ENCODE peak calls at places on chromosome 17, in five cellular contexts. P is Kasumi-1, O is H7, Z is T-helper 2 cell, U is anterior cingulate cortex. E is an unnamed sample.

GRCh38 chr17:57099165-57099564 is 14.1 kb downstream of the AKAP1 start:
- DNase-seq in U (no peak), O (no peak), Z (no peak), P (no peak), E (no peak)

GRCh38 chr17:78129385-78130079 is 977 bp upstream of the TMC6 start:
- DNase-seq in Z (no peak), O (peak; percentile 58), U (no peak), P (no peak), E (no peak)

GRCh38 chr17:76446449-76447231 is 6.3 kb downstream of the UBE2O start:
- DNase-seq in O (no peak), P (no peak), Z (no peak), U (no peak), E (peak; percentile 86)

GRCh38 chr17:74875155-74875969 is 2.6 kb upstream of the FDXR start:
- DNase-seq in U (no peak), P (no peak), O (no peak), Z (no peak), E (no peak)

GRCh38 chr17:27596106-27596505 is 34.9 kb upstream of the LGALS9 start:
- DNase-seq in Z (no peak), P (no peak), U (no peak), O (no peak), E (no peak)

GRCh38 chr17:74883241-74883750 is 10.1 kb downstream of the FADS6 start:
- DNase-seq in P (no peak), O (no peak), U (no peak), Z (no peak), E (no peak)

GRCh38 chr17:80029235-80029974 is 6.3 kb downstream of the TBC1D16 start:
- DNase-seq in O (no peak), U (no peak), Z (no peak), P (peak; percentile 44), E (no peak)

GRCh38 chr17:76262732-76263344 is 2.3 kb upstream of the UBALD2 start:
- DNase-seq in U (no peak), Z (no peak), P (peak; percentile 97), O (peak; percentile 24), E (no peak)

GRCh38 chr17:64139542-64139941 is 9.6 kb upstream of the ERN1 start:
- DNase-seq in Z (no peak), O (no peak), P (no peak), U (no peak), E (no peak)

GRCh38 chr17:48961516-48962233 is 6.7 kb downstream of the GIP start:
- DNase-seq in O (peak; percentile 80), U (no peak), P (no peak), Z (no peak), E (no peak)

GRCh38 chr17:82490512-82491195 is 28.9 kb upstream of the FOXK2 start:
- DNase-seq in Z (no peak), P (no peak), U (no peak), O (peak; percentile 50), E (no peak)

GRCh38 chr17:58303981-58304734 is 23.4 kb upstream of the MPO start:
- DNase-seq in U (no peak), O (peak; percentile 96), P (no peak), Z (peak; percentile 49), E (no peak)

GRCh38 chr17:57236686-57237299 is 19.5 kb upstream of the MSI2 start:
- DNase-seq in U (no peak), Z (no peak), P (no peak), O (no peak), E (no peak)

GRCh38 chr17:43952724-43953666 is 745 bp downstream of the PYY start:
- DNase-seq in P (no peak), Z (no peak), O (peak; percentile 99), U (no peak), E (no peak)

GRCh38 chr17:65515959-65516948 is 45.2 kb downstream of the AXIN2 start:
- DNase-seq in O (peak; percentile 68), U (no peak), Z (no peak), P (no peak), E (no peak)

GRCh38 chr17:28710948-28711722 is 553 bp downstream of the PROCA1 start:
- DNase-seq in P (peak; percentile 87), U (peak; percentile 84), Z (peak; percentile 86), O (peak; percentile 100), E (peak; percentile 67)

GRCh38 chr17:199806-200603 is 18.6 kb upstream of the DOC2B start:
- DNase-seq in U (no peak), P (no peak), O (no peak), Z (no peak), E (no peak)

GRCh38 chr17:11948791-11949190 is 48.5 kb downstream of the ZNF18 start:
- DNase-seq in U (no peak), Z (no peak), O (no peak), P (no peak), E (peak; percentile 36)

GRCh38 chr17:39281806-39282205 is 56.1 kb upstream of the STAC2 start:
- DNase-seq in O (no peak), U (no peak), Z (no peak), P (no peak), E (no peak)

GRCh38 chr17:39601758-39602532 is 5.8 kb downstream of the NEUROD2 start:
- DNase-seq in P (no peak), U (no peak), O (peak; percentile 54), Z (no peak), E (no peak)

GRCh38 chr17:82004485-82005455 is 17.9 kb downstream of the CENPX start:
- DNase-seq in P (no peak), Z (no peak), U (no peak), O (no peak), E (no peak)

GRCh38 chr17:17156107-17156506 is 50.0 kb downstream of the PLD6 start:
- DNase-seq in P (no peak), O (no peak), U (no peak), Z (no peak), E (peak; percentile 43)

GRCh38 chr17:64694207-64694606 is 32.1 kb upstream of the SMURF2 start:
- DNase-seq in U (no peak), Z (no peak), P (no peak), O (no peak), E (no peak)

GRCh38 chr17:6756425-6757012 is 673 bp downstream of the XAF1 start:
- DNase-seq in O (no peak), U (no peak), Z (no peak), P (no peak), E (no peak)

GRCh38 chr17:81390436-81391214 is 4.6 kb upstream of the BAHCC1 start:
- DNase-seq in O (peak; percentile 80), P (no peak), Z (no peak), U (no peak), E (no peak)

GRCh38 chr17:44219126-44219635 is 294 bp downstream of the UBTF start:
- DNase-seq in P (peak; percentile 62), O (peak; percentile 93), U (peak; percentile 53), Z (peak; percentile 65), E (no peak)

GRCh38 chr17:6639651-6640535 is 618 bp downstream of the KIAA0753 start:
- DNase-seq in P (peak; percentile 13), Z (no peak), O (peak; percentile 78), U (no peak), E (no peak)

GRCh38 chr17:73281926-73282325 is 20.2 kb upstream of the CPSF4L start:
- DNase-seq in Z (no peak), P (no peak), O (no peak), U (no peak), E (no peak)

GRCh38 chr17:63024716-63025115 is 58.7 kb downstream of the TANC2 start:
- DNase-seq in P (no peak), Z (no peak), O (no peak), U (no peak), E (no peak)

GRCh38 chr17:39960406-39961053 is 2.3 kb upstream of the GSDMA start:
- DNase-seq in Z (no peak), O (no peak), U (no peak), P (no peak), E (no peak)

GRCh38 chr17:79570653-79571052 is 40.2 kb downstream of the RBFOX3 start:
- DNase-seq in O (no peak), P (no peak), Z (no peak), U (no peak), E (no peak)

GRCh38 chr17:50464121-50464520 is 4.6 kb downstream of the CHAD start:
- DNase-seq in Z (no peak), P (no peak), O (peak; percentile 30), U (no peak), E (no peak)

GRCh38 chr17:48161127-48161905 is 53.8 kb downstream of the SNX11 start:
- DNase-seq in U (no peak), O (no peak), P (no peak), Z (no peak), E (no peak)

GRCh38 chr17:39599006-39599664 is 8.6 kb downstream of the NEUROD2 start:
- DNase-seq in U (no peak), O (peak; percentile 87), P (no peak), Z (no peak), E (no peak)

GRCh38 chr17:33647976-33648375 is 354.9 kb upstream of the ASIC2 start:
- DNase-seq in O (peak; percentile 45), U (peak; percentile 4), Z (no peak), P (no peak), E (no peak)

GRCh38 chr17:38628441-38628840 is 22.7 kb upstream of the SRCIN1 start:
- DNase-seq in P (no peak), O (peak; percentile 80), Z (no peak), U (no peak), E (no peak)

E was measured in HS-5.